ENCODE peak calls at places on chromosomes 6 and 20, in nine cellular contexts. P is left lung; N is amygdala; V is HFF-Myc; T is SW 1271; A is effector CD4-positive, alpha-beta T cell; Y is C1 segment of cervical spinal cord; C is iris pigment epithelial cell; H is mesendoderm. S is an unnamed sample.

GRCh38 chr6:39330476-39330875 is 8.0 kb upstream of the KCNK16 start:
- DNase-seq in P (no peak), N (no peak), V (no peak), T (no peak), A (no peak), Y (no peak), C (no peak), H (no peak), S (no peak)

GRCh38 chr6:78523622-78524021 is 343.7 kb upstream of the IRAK1BP1 start:
- DNase-seq in P (no peak), N (no peak), V (no peak), T (no peak), A (no peak), Y (no peak), C (no peak), H (no peak), S (no peak)

GRCh38 chr6:2554651-2555050 is 196.1 kb downstream of the MYLK4 start:
- DNase-seq in P (no peak), N (no peak), V (no peak), T (no peak), A (no peak), Y (no peak), C (no peak), H (no peak), S (no peak)

GRCh38 chr6:27280064-27280539 is 32.0 kb downstream of the POM121L2 start:
- DNase-seq in P (no peak), N (no peak), V (no peak), T (peak), A (no peak), Y (peak), C (peak), H (peak), S (no peak)

GRCh38 chr20:11686900-11687543 is 230.7 kb upstream of the BTBD3 start:
- DNase-seq in P (peak), N (no peak), V (no peak), T (no peak), A (no peak), Y (peak), C (peak), H (peak), S (peak)

GRCh38 chr20:46550441-46550840 is at the start of gene OCSTAMP:
- DNase-seq in P (peak), N (no peak), V (no peak), T (no peak), A (no peak), Y (no peak), C (no peak), H (no peak), S (no peak)

GRCh38 chr6:99425647-99426453 is 742 bp upstream of the PNISR start:
- DNase-seq in P (peak), N (peak), V (peak), T (peak), A (peak), Y (peak), C (peak), H (peak), S (peak)

GRCh38 chr6:10719386-10720228 is 3.3 kb upstream of the TMEM14C start:
- DNase-seq in P (no peak), N (no peak), V (no peak), T (peak), A (no peak), Y (no peak), C (no peak), H (no peak), S (peak)

GRCh38 chr6:148760568-148761531 is 14.0 kb downstream of the UST start:
- DNase-seq in P (peak), N (no peak), V (no peak), T (no peak), A (peak), Y (peak), C (peak), H (peak), S (peak)

GRCh38 chr20:23269954-23270353 is 80.6 kb upstream of the NXT1 start:
- DNase-seq in P (no peak), N (no peak), V (no peak), T (no peak), A (no peak), Y (no peak), C (peak), H (peak), S (no peak)

GRCh38 chr20:37863289-37863688 is 39.6 kb upstream of the VSTM2L start:
- DNase-seq in P (no peak), N (no peak), V (no peak), T (no peak), A (no peak), Y (no peak), C (no peak), H (no peak), S (no peak)

GRCh38 chr20:22578221-22579118 is 5.9 kb downstream of the FOXA2 start:
- DNase-seq in P (peak), N (no peak), V (no peak), T (no peak), A (no peak), Y (no peak), C (no peak), H (peak), S (no peak)

GRCh38 chr20:26208296-26209091 is 511.8 kb upstream of the ZNF337 start:
- DNase-seq in P (peak), N (no peak), V (no peak), T (no peak), A (peak), Y (no peak), C (no peak), H (peak), S (peak)

GRCh38 chr6:14200047-14200446 is 82.5 kb downstream of the CD83 start:
- DNase-seq in P (no peak), N (no peak), V (peak), T (no peak), A (no peak), Y (no peak), C (peak), H (no peak), S (no peak)

GRCh38 chr6:73028124-73028766 is 197.1 kb downstream of the KHDC1L start:
- DNase-seq in P (no peak), N (no peak), V (no peak), T (no peak), A (no peak), Y (no peak), C (no peak), H (peak), S (no peak)

GRCh38 chr6:99592900-99593299 is 13.7 kb upstream of the PRDM13 start:
- DNase-seq in P (no peak), N (no peak), V (no peak), T (no peak), A (no peak), Y (no peak), C (peak), H (no peak), S (no peak)

GRCh38 chr20:24013953-24014352 is 25.4 kb upstream of the GGTLC1 start:
- DNase-seq in P (no peak), N (no peak), V (no peak), T (no peak), A (no peak), Y (no peak), C (no peak), H (no peak), S (no peak)

GRCh38 chr6:95790787-95791186 is 213.5 kb downstream of the MANEA start:
- DNase-seq in P (no peak), N (no peak), V (no peak), T (no peak), A (no peak), Y (no peak), C (no peak), H (no peak), S (no peak)

GRCh38 chr6:38182426-38182825 is 362.9 kb downstream of the ZFAND3 start:
- DNase-seq in P (peak), N (no peak), V (no peak), T (no peak), A (no peak), Y (no peak), C (no peak), H (no peak), S (no peak)

GRCh38 chr6:20600831-20601230 is 66.6 kb downstream of the CDKAL1 start:
- DNase-seq in P (no peak), N (no peak), V (no peak), T (no peak), A (no peak), Y (no peak), C (no peak), H (no peak), S (no peak)

GRCh38 chr6:38686270-38687042 is 16.5 kb downstream of the GLO1 start:
- DNase-seq in P (no peak), N (no peak), V (no peak), T (no peak), A (no peak), Y (no peak), C (peak), H (no peak), S (no peak)

GRCh38 chr6:3013486-3013885 is 13.8 kb downstream of the NQO2 start:
- DNase-seq in P (peak), N (no peak), V (no peak), T (peak), A (no peak), Y (no peak), C (peak), H (peak), S (no peak)

GRCh38 chr6:38068854-38069253 is 249.3 kb downstream of the ZFAND3 start:
- DNase-seq in P (no peak), N (no peak), V (no peak), T (no peak), A (no peak), Y (no peak), C (no peak), H (no peak), S (no peak)

GRCh38 chr6:156718647-156719394 is 58.4 kb upstream of the ARID1B start:
- DNase-seq in P (no peak), N (no peak), V (no peak), T (no peak), A (no peak), Y (no peak), C (peak), H (peak), S (peak)

GRCh38 chr20:50695144-50695872 is 4.0 kb upstream of the RIPOR3 start:
- DNase-seq in P (no peak), N (no peak), V (no peak), T (no peak), A (no peak), Y (no peak), C (no peak), H (no peak), S (no peak)

GRCh38 chr6:36657265-36657664 is 21.2 kb upstream of the CDKN1A start:
- DNase-seq in P (no peak), N (no peak), V (no peak), T (no peak), A (no peak), Y (no peak), C (no peak), H (no peak), S (no peak)